ENCODE peak calls at places on chromosomes 11 and 22, in ten cellular contexts. D is CD8-positive, alpha-beta T cell; E is activated T-cell treated with anti-CD3 and anti-CD28 coated beads for 1 hour; Q is anterior cingulate cortex; X is left lung; M is fibroblast of villous mesenchyme; S is HS-5; U is sciatic nerve; K is pancreas; A is right lobe of liver. Z is an unnamed sample.

GRCh38 chr22:28711820-28712777 is 29.5 kb downstream of the CHEK2 start:
- DNase-seq in X (no peak), D (no peak), M (peak), A (no peak), E (no peak), S (peak), Q (no peak), U (no peak), K (no peak), Z (no peak)

GRCh38 chr11:76856571-76856970 is 4.1 kb upstream of the ACER3 start:
- DNase-seq in M (no peak), D (no peak), A (no peak), E (no peak), U (no peak), Q (no peak), K (no peak), S (no peak), X (no peak), Z (no peak)

GRCh38 chr22:49628351-49629023 is 199.2 kb downstream of the BRD1 start:
- DNase-seq in E (no peak), X (peak), U (no peak), S (no peak), M (no peak), Q (no peak), A (no peak), D (no peak), K (no peak), Z (peak)

GRCh38 chr11:3055881-3056280 is 1.3 kb downstream of the CARS1 start:
- DNase-seq in X (no peak), U (no peak), K (peak), E (no peak), Q (no peak), D (no peak), S (no peak), A (no peak), M (no peak), Z (peak)

GRCh38 chr11:6862961-6863360 is at the start of gene OR10A2:
- DNase-seq in E (no peak), S (no peak), D (no peak), Q (no peak), X (no peak), M (no peak), K (no peak), A (no peak), U (no peak), Z (no peak)

GRCh38 chr11:123100378-123101085 is 38.6 kb upstream of the HSPA8 start:
- DNase-seq in X (no peak), Q (peak), K (no peak), S (no peak), U (peak), M (no peak), D (no peak), A (no peak), E (no peak), Z (no peak)

GRCh38 chr11:34222030-34222429 is 116.6 kb downstream of the NAT10 start:
- DNase-seq in Q (no peak), S (no peak), M (no peak), U (no peak), E (no peak), A (no peak), X (no peak), K (no peak), D (no peak), Z (no peak)

GRCh38 chr22:28911777-28912669 is 28.7 kb downstream of the ZNRF3 start:
- DNase-seq in S (no peak), M (peak), D (no peak), U (no peak), Q (no peak), A (no peak), X (no peak), K (no peak), E (no peak), Z (no peak)

GRCh38 chr22:37726240-37726887 is 29.5 kb downstream of the TRIOBP start:
- DNase-seq in A (no peak), D (no peak), M (peak), U (no peak), K (no peak), Q (no peak), S (no peak), X (no peak), E (no peak), Z (no peak)

GRCh38 chr22:21982338-21982965 is at the start of gene TOP3B:
- DNase-seq in K (peak), X (peak), E (peak), A (peak), M (peak), D (peak), Q (peak), U (peak), S (peak), Z (peak)

GRCh38 chr22:38967451-38968450 is 10.3 kb downstream of the APOBEC3A start:
- DNase-seq in D (no peak), X (no peak), K (no peak), E (no peak), M (no peak), Q (no peak), U (no peak), A (no peak), S (no peak), Z (peak)

GRCh38 chr11:12508151-12508740 is 130.9 kb downstream of the PARVA start:
- DNase-seq in E (no peak), Q (no peak), D (no peak), S (peak), A (no peak), U (no peak), K (no peak), M (peak), X (no peak), Z (no peak)

GRCh38 chr11:104926771-104927470 is 28.7 kb upstream of the CASP12 start:
- DNase-seq in D (no peak), K (peak), M (no peak), A (no peak), Q (no peak), X (peak), S (no peak), U (no peak), E (no peak), Z (peak)

GRCh38 chr11:76839326-76839725 is 21.4 kb upstream of the ACER3 start:
- DNase-seq in S (no peak), U (no peak), K (no peak), X (no peak), M (no peak), E (no peak), D (no peak), Q (no peak), A (no peak), Z (no peak)

GRCh38 chr22:38291201-38291777 is 18.5 kb upstream of the TMEM184B start:
- DNase-seq in E (no peak), U (no peak), X (no peak), S (no peak), M (no peak), A (no peak), Q (no peak), D (no peak), K (no peak), Z (no peak)

GRCh38 chr11:46335858-46336600 is 11.2 kb upstream of the DGKZ start:
- DNase-seq in E (no peak), A (no peak), X (no peak), K (no peak), S (no peak), Q (peak), D (no peak), U (no peak), M (no peak), Z (no peak)